ENCODE peak calls at places on chromosomes 5 and 9, in four cellular contexts. G is substantia nigra, O is GM12865, R is ELR. D is an unnamed sample.

GRCh38 chr9:128254855-128255759 is 20.7 kb downstream of the GOLGA2 start:
- DNase-seq in G (peak; percentile 30), O (peak; percentile 59), R (peak; percentile 78), D (peak; percentile 82)

GRCh38 chr5:140345919-140346347 is 470 bp downstream of the HBEGF start:
- DNase-seq in G (peak; percentile 82), O (peak; percentile 18), R (peak; percentile 79), D (no peak)

GRCh38 chr9:131609116-131609830 is 64.0 kb downstream of the PRRT1B start:
- DNase-seq in G (peak; percentile 44), O (no peak), R (peak; percentile 76), D (no peak)

GRCh38 chr5:150117945-150118560 is 31.7 kb upstream of the CSF1R start:
- DNase-seq in G (no peak), O (no peak), R (no peak), D (no peak)

GRCh38 chr5:53418409-53418808 is 62.0 kb upstream of the FST start:
- DNase-seq in G (no peak), O (no peak), R (peak; percentile 28), D (no peak)

GRCh38 chr9:37913480-37914153 is 9.7 kb upstream of the SLC25A51 start:
- DNase-seq in G (peak; percentile 81), O (peak; percentile 85), R (peak; percentile 83), D (peak; percentile 83)

GRCh38 chr9:105405514-105406131 is 42.2 kb upstream of the FSD1L start:
- DNase-seq in G (no peak), O (peak; percentile 89), R (peak; percentile 20), D (peak; percentile 25)

GRCh38 chr9:18347381-18348084 is 126.4 kb upstream of the ADAMTSL1 start:
- DNase-seq in G (no peak), O (no peak), R (no peak), D (no peak)

GRCh38 chr5:82657036-82657699 is 379.0 kb upstream of the RPS23 start:
- DNase-seq in G (no peak), O (no peak), R (no peak), D (no peak)

GRCh38 chr9:77063645-77064285 is 44.3 kb downstream of the FOXB2 start:
- DNase-seq in G (no peak), O (no peak), R (peak; percentile 76), D (no peak)

GRCh38 chr9:87113892-87114291 is 166.6 kb upstream of the GAS1 start:
- DNase-seq in G (no peak), O (no peak), R (peak; percentile 12), D (no peak)

GRCh38 chr9:137453643-137454081 is 5.5 kb downstream of the NSMF start:
- DNase-seq in G (peak; percentile 45), O (peak; percentile 78), R (peak; percentile 67), D (peak; percentile 96)

GRCh38 chr5:38670878-38671277 is 114.4 kb upstream of the LIFR start:
- DNase-seq in G (no peak), O (no peak), R (no peak), D (no peak)

GRCh38 chr5:158988987-158989624 is 110.6 kb downstream of the EBF1 start:
- DNase-seq in G (no peak), O (no peak), R (no peak), D (no peak)

GRCh38 chr5:56950626-56951130 is 1.2 kb downstream of the MIER3 start:
- DNase-seq in G (peak; percentile 42), O (peak; percentile 64), R (peak; percentile 75), D (peak; percentile 76)

GRCh38 chr9:136284951-136285350 is 18.9 kb downstream of the CCDC187 start:
- DNase-seq in G (no peak), O (no peak), R (no peak), D (no peak)

GRCh38 chr9:14399736-14400657 is 86.1 kb upstream of the NFIB start:
- DNase-seq in G (no peak), O (no peak), R (no peak), D (no peak)

GRCh38 chr5:62284946-62285891 is 20.8 kb upstream of the KIF2A start:
- DNase-seq in G (no peak), O (peak; percentile 44), R (no peak), D (no peak)

GRCh38 chr9:93235278-93235960 is 51.5 kb downstream of the WNK2 start:
- DNase-seq in G (no peak), O (no peak), R (no peak), D (no peak)